ENCODE peak calls at places on chromosomes 12 and 14, in five cellular contexts. N is stimulated activated CD4-positive, alpha-beta T cell treated with anti-CD3 and anti-CD28 coated beads, TNF-alpha, amount 100 ng/mL, for 1 hour; F is OCI-LY7; X is nucleus accumbens; K is K562. W is an unnamed sample.

GRCh38 chr12:130664252-130664651 is 51.8 kb downstream of the RIMBP2 start:
- DNase-seq in N (no peak), F (no peak), X (no peak), K (no peak), W (no peak)

GRCh38 chr14:22532345-22533056 is 56.5 kb downstream of the DAD1 start:
- DNase-seq in N (no peak), F (no peak), X (no peak), K (no peak), W (no peak)

GRCh38 chr12:53378705-53379388 is 1.1 kb upstream of the SP1 start:
- DNase-seq in N (no peak), F (peak), X (no peak), K (no peak), W (no peak)

GRCh38 chr14:36254020-36254614 is 66.3 kb downstream of the MBIP start:
- DNase-seq in N (no peak), F (no peak), X (no peak), K (no peak), W (no peak)

GRCh38 chr14:60862283-60862682 is 118.6 kb downstream of the TRMT5 start:
- DNase-seq in N (no peak), F (no peak), X (no peak), K (no peak), W (no peak)

GRCh38 chr12:51307655-51308593 is 16.1 kb downstream of the BIN2 start:
- DNase-seq in N (no peak), F (no peak), X (no peak), K (peak), W (no peak)

GRCh38 chr12:712172-712863 is 40.1 kb upstream of the WNK1 start:
- DNase-seq in N (no peak), F (no peak), X (peak), K (no peak), W (no peak)

GRCh38 chr12:26845984-26846383 is 13.0 kb upstream of the ITPR2 start:
- DNase-seq in N (no peak), F (peak), X (no peak), K (peak), W (no peak)

GRCh38 chr12:113573148-113573547 is 101.5 kb upstream of the LHX5 start:
- DNase-seq in N (no peak), F (no peak), X (no peak), K (no peak), W (no peak)

GRCh38 chr12:130818381-130819247 is 20.4 kb downstream of the STX2 start:
- DNase-seq in N (peak), F (peak), X (peak), K (peak), W (peak)

GRCh38 chr14:31207746-31208545 is at the start of gene HECTD1:
- DNase-seq in N (peak), F (peak), X (peak), K (peak), W (peak)

GRCh38 chr14:38079268-38079667 is 128.4 kb upstream of the SSTR1 start:
- DNase-seq in N (no peak), F (no peak), X (no peak), K (no peak), W (no peak)

GRCh38 chr14:83253870-83254269 is 1720.2 kb upstream of the SEL1L start:
- DNase-seq in N (no peak), F (no peak), X (no peak), K (no peak), W (no peak)

GRCh38 chr14:93751946-93752660 is 36.2 kb downstream of the PRIMA1 start:
- DNase-seq in N (no peak), F (no peak), X (no peak), K (no peak), W (no peak)

GRCh38 chr14:53167602-53168328 is 14.6 kb upstream of the DDHD1 start:
- DNase-seq in N (no peak), F (no peak), X (no peak), K (no peak), W (no peak)

GRCh38 chr12:113930249-113930648 is 35.9 kb downstream of the RBM19 start:
- DNase-seq in N (no peak), F (no peak), X (no peak), K (no peak), W (no peak)

GRCh38 chr14:23600322-23600707 is 21.7 kb upstream of the JPH4 start:
- DNase-seq in N (no peak), F (no peak), X (no peak), K (no peak), W (no peak)

GRCh38 chr12:47124451-47124850 is 44.7 kb upstream of the AMIGO2 start:
- DNase-seq in N (no peak), F (no peak), X (no peak), K (no peak), W (no peak)

GRCh38 chr12:12562016-12562483 is 613 bp downstream of the DUSP16 start:
- DNase-seq in N (no peak), F (peak), X (peak), K (peak), W (peak)

GRCh38 chr12:54750-55535 is 11.6 kb upstream of the IQSEC3 start:
- DNase-seq in N (no peak), F (no peak), X (no peak), K (peak), W (no peak)

GRCh38 chr12:109840349-109841073 is 7.3 kb upstream of the TRPV4 start:
- DNase-seq in N (no peak), F (no peak), X (no peak), K (no peak), W (no peak)

GRCh38 chr14:105855246-105855892 is 329.0 kb downstream of the TMEM121 start:
- DNase-seq in N (no peak), F (peak), X (no peak), K (no peak), W (no peak)

GRCh38 chr14:60196291-60196690 is 31.1 kb upstream of the DHRS7 start:
- DNase-seq in N (no peak), F (no peak), X (no peak), K (no peak), W (no peak)

GRCh38 chr14:85625925-85626585 is 96.1 kb downstream of the FLRT2 start:
- DNase-seq in N (no peak), F (no peak), X (no peak), K (no peak), W (no peak)

GRCh38 chr12:93896427-93896826 is 219.3 kb downstream of the CRADD start:
- DNase-seq in N (no peak), F (peak), X (no peak), K (no peak), W (no peak)

GRCh38 chr12:57149309-57149900 is 2.0 kb upstream of the LRP1-AS start:
- DNase-seq in N (no peak), F (no peak), X (no peak), K (no peak), W (no peak)

W was measured in caudate nucleus.